ENCODE peak calls at places on chromosomes 1 and 21, in four cellular contexts. One of them, this sample, is unnamed.

GRCh38 chr1:227887697-227888403 is 59.9 kb downstream of the WNT9A start:
- DNase-seq in CD8-positive, alpha-beta T cell: no peak
- DNase-seq in naive thymus-derived CD4-positive, alpha-beta T cell: peak; percentile 29
- DNase-seq in heart right ventricle: peak; percentile 78
- DNase-seq in this sample: no peak

GRCh38 chr1:152904688-152905440 is 3.5 kb upstream of the IVL start:
- DNase-seq in CD8-positive, alpha-beta T cell: no peak
- DNase-seq in naive thymus-derived CD4-positive, alpha-beta T cell: no peak
- DNase-seq in heart right ventricle: no peak
- DNase-seq in this sample: no peak

GRCh38 chr1:34781071-34781843 is at the start of gene GJB3:
- DNase-seq in CD8-positive, alpha-beta T cell: no peak
- DNase-seq in naive thymus-derived CD4-positive, alpha-beta T cell: no peak
- DNase-seq in heart right ventricle: no peak
- DNase-seq in this sample: no peak

GRCh38 chr1:31663622-31664452 is 19.2 kb upstream of the PEF1 start:
- DNase-seq in CD8-positive, alpha-beta T cell: peak; percentile 41
- DNase-seq in naive thymus-derived CD4-positive, alpha-beta T cell: peak; percentile 50
- DNase-seq in heart right ventricle: peak; percentile 69
- DNase-seq in this sample: no peak

GRCh38 chr1:227895828-227896685 is 51.7 kb downstream of the WNT9A start:
- DNase-seq in CD8-positive, alpha-beta T cell: no peak
- DNase-seq in naive thymus-derived CD4-positive, alpha-beta T cell: no peak
- DNase-seq in heart right ventricle: no peak
- DNase-seq in this sample: no peak

GRCh38 chr1:162422662-162423375 is 10.9 kb upstream of the SH2D1B start:
- DNase-seq in CD8-positive, alpha-beta T cell: no peak
- DNase-seq in naive thymus-derived CD4-positive, alpha-beta T cell: no peak
- DNase-seq in heart right ventricle: no peak
- DNase-seq in this sample: no peak

GRCh38 chr1:228887956-228888355 is 152.7 kb downstream of the RHOU start:
- DNase-seq in CD8-positive, alpha-beta T cell: no peak
- DNase-seq in naive thymus-derived CD4-positive, alpha-beta T cell: no peak
- DNase-seq in heart right ventricle: no peak
- DNase-seq in this sample: no peak

GRCh38 chr1:178495158-178495557 is 1.6 kb downstream of the CLEC20A start:
- DNase-seq in CD8-positive, alpha-beta T cell: no peak
- DNase-seq in naive thymus-derived CD4-positive, alpha-beta T cell: no peak
- DNase-seq in heart right ventricle: no peak
- DNase-seq in this sample: no peak

GRCh38 chr1:118485757-118486156 is 300.7 kb upstream of the SPAG17 start:
- DNase-seq in CD8-positive, alpha-beta T cell: no peak
- DNase-seq in naive thymus-derived CD4-positive, alpha-beta T cell: no peak
- DNase-seq in heart right ventricle: no peak
- DNase-seq in this sample: no peak

GRCh38 chr1:32470991-32471694 is 6.3 kb downstream of the ZBTB8B start:
- DNase-seq in CD8-positive, alpha-beta T cell: no peak
- DNase-seq in naive thymus-derived CD4-positive, alpha-beta T cell: no peak
- DNase-seq in heart right ventricle: no peak
- DNase-seq in this sample: peak; percentile 12

GRCh38 chr1:39230261-39231190 is 26.0 kb downstream of the MACF1 start:
- DNase-seq in CD8-positive, alpha-beta T cell: no peak
- DNase-seq in naive thymus-derived CD4-positive, alpha-beta T cell: peak; percentile 18
- DNase-seq in heart right ventricle: no peak
- DNase-seq in this sample: no peak

GRCh38 chr1:913491-914252 is 10.1 kb upstream of the SAMD11 start:
- DNase-seq in CD8-positive, alpha-beta T cell: peak; percentile 8
- DNase-seq in naive thymus-derived CD4-positive, alpha-beta T cell: no peak
- DNase-seq in heart right ventricle: no peak
- DNase-seq in this sample: no peak

GRCh38 chr21:25931791-25932190 is 197.0 kb downstream of the GABPA start:
- DNase-seq in CD8-positive, alpha-beta T cell: no peak
- DNase-seq in naive thymus-derived CD4-positive, alpha-beta T cell: no peak
- DNase-seq in heart right ventricle: no peak
- DNase-seq in this sample: no peak

GRCh38 chr1:212315907-212316306 is 30.7 kb downstream of the PPP2R5A start:
- DNase-seq in CD8-positive, alpha-beta T cell: no peak
- DNase-seq in naive thymus-derived CD4-positive, alpha-beta T cell: no peak
- DNase-seq in heart right ventricle: no peak
- DNase-seq in this sample: no peak

GRCh38 chr1:89808429-89809117 is 12.3 kb upstream of the LRRC8D start:
- DNase-seq in CD8-positive, alpha-beta T cell: no peak
- DNase-seq in naive thymus-derived CD4-positive, alpha-beta T cell: no peak
- DNase-seq in heart right ventricle: no peak
- DNase-seq in this sample: no peak

GRCh38 chr1:235391879-235392278 is 24.7 kb downstream of the TBCE start:
- DNase-seq in CD8-positive, alpha-beta T cell: no peak
- DNase-seq in naive thymus-derived CD4-positive, alpha-beta T cell: no peak
- DNase-seq in heart right ventricle: no peak
- DNase-seq in this sample: no peak

GRCh38 chr1:15911927-15912326 is 64.0 kb downstream of the ZBTB17 start:
- DNase-seq in CD8-positive, alpha-beta T cell: no peak
- DNase-seq in naive thymus-derived CD4-positive, alpha-beta T cell: no peak
- DNase-seq in heart right ventricle: no peak
- DNase-seq in this sample: no peak

GRCh38 chr1:231808990-231809389 is 182.4 kb downstream of the DISC1 start:
- DNase-seq in CD8-positive, alpha-beta T cell: no peak
- DNase-seq in naive thymus-derived CD4-positive, alpha-beta T cell: no peak
- DNase-seq in heart right ventricle: no peak
- DNase-seq in this sample: no peak

GRCh38 chr1:222346955-222347354 is 200.9 kb downstream of the HHIPL2 start:
- DNase-seq in CD8-positive, alpha-beta T cell: no peak
- DNase-seq in naive thymus-derived CD4-positive, alpha-beta T cell: no peak
- DNase-seq in heart right ventricle: no peak
- DNase-seq in this sample: no peak

GRCh38 chr1:69475021-69475420 is 92.7 kb upstream of the LRRC7 start:
- DNase-seq in CD8-positive, alpha-beta T cell: no peak
- DNase-seq in naive thymus-derived CD4-positive, alpha-beta T cell: no peak
- DNase-seq in heart right ventricle: no peak
- DNase-seq in this sample: no peak

GRCh38 chr1:169509354-169509753 is 23.6 kb upstream of the SLC19A2 start:
- DNase-seq in CD8-positive, alpha-beta T cell: no peak
- DNase-seq in naive thymus-derived CD4-positive, alpha-beta T cell: no peak
- DNase-seq in heart right ventricle: no peak
- DNase-seq in this sample: no peak

GRCh38 chr1:152917794-152918193 is 9.4 kb downstream of the IVL start:
- DNase-seq in CD8-positive, alpha-beta T cell: no peak
- DNase-seq in naive thymus-derived CD4-positive, alpha-beta T cell: no peak
- DNase-seq in heart right ventricle: no peak
- DNase-seq in this sample: peak; percentile 16

GRCh38 chr1:155196893-155197638 is 10.6 kb downstream of the THBS3 start:
- DNase-seq in CD8-positive, alpha-beta T cell: no peak
- DNase-seq in naive thymus-derived CD4-positive, alpha-beta T cell: no peak
- DNase-seq in heart right ventricle: no peak
- DNase-seq in this sample: no peak
- H3K4me3 ChIP-seq in CD8-positive, alpha-beta T cell: no peak overlapping the region
- H3K4me3 ChIP-seq in naive thymus-derived CD4-positive, alpha-beta T cell: no peak overlapping the region
- H3K4me3 ChIP-seq in heart right ventricle: no peak overlapping the region
- H3K4me3 ChIP-seq in this sample: no peak overlapping the region

GRCh38 chr1:25197235-25197930 is 34.9 kb downstream of the SYF2 start:
- DNase-seq in CD8-positive, alpha-beta T cell: no peak
- DNase-seq in naive thymus-derived CD4-positive, alpha-beta T cell: no peak
- DNase-seq in heart right ventricle: no peak
- DNase-seq in this sample: no peak

GRCh38 chr1:25198731-25199231 is 33.5 kb downstream of the SYF2 start:
- DNase-seq in CD8-positive, alpha-beta T cell: peak; percentile 39
- DNase-seq in naive thymus-derived CD4-positive, alpha-beta T cell: peak; percentile 7
- DNase-seq in heart right ventricle: peak; percentile 44
- DNase-seq in this sample: peak; percentile 52

GRCh38 chr1:25196830-25197229 is 35.5 kb downstream of the SYF2 start:
- DNase-seq in CD8-positive, alpha-beta T cell: no peak
- DNase-seq in naive thymus-derived CD4-positive, alpha-beta T cell: no peak
- DNase-seq in heart right ventricle: no peak
- DNase-seq in this sample: no peak

GRCh38 chr1:25199876-25200620 is 32.3 kb downstream of the SYF2 start:
- DNase-seq in CD8-positive, alpha-beta T cell: no peak
- DNase-seq in naive thymus-derived CD4-positive, alpha-beta T cell: no peak
- DNase-seq in heart right ventricle: no peak
- DNase-seq in this sample: no peak

GRCh38 chr1:25197982-25198681 is 34.2 kb downstream of the SYF2 start:
- DNase-seq in CD8-positive, alpha-beta T cell: peak; percentile 40
- DNase-seq in naive thymus-derived CD4-positive, alpha-beta T cell: peak; percentile 30
- DNase-seq in heart right ventricle: no peak
- DNase-seq in this sample: peak; percentile 20
- H3K4me3 ChIP-seq in CD8-positive, alpha-beta T cell: no peak overlapping the region
- H3K4me3 ChIP-seq in naive thymus-derived CD4-positive, alpha-beta T cell: no peak overlapping the region
- H3K4me3 ChIP-seq in heart right ventricle: no peak overlapping the region
- H3K4me3 ChIP-seq in this sample: peak overlapping the region; percentile 23

GRCh38 chr21:42001781-42002180 is 8.4 kb downstream of the ZBTB21 start:
- DNase-seq in CD8-positive, alpha-beta T cell: no peak
- DNase-seq in naive thymus-derived CD4-positive, alpha-beta T cell: no peak
- DNase-seq in heart right ventricle: no peak
- DNase-seq in this sample: no peak

GRCh38 chr21:42004406-42005199 is 5.6 kb downstream of the ZBTB21 start:
- DNase-seq in CD8-positive, alpha-beta T cell: no peak
- DNase-seq in naive thymus-derived CD4-positive, alpha-beta T cell: no peak
- DNase-seq in heart right ventricle: no peak
- DNase-seq in this sample: no peak

GRCh38 chr21:42000908-42001307 is 9.3 kb downstream of the ZBTB21 start:
- DNase-seq in CD8-positive, alpha-beta T cell: no peak
- DNase-seq in naive thymus-derived CD4-positive, alpha-beta T cell: no peak
- DNase-seq in heart right ventricle: no peak
- DNase-seq in this sample: no peak

GRCh38 chr21:42002421-42002958 is 7.7 kb downstream of the ZBTB21 start:
- DNase-seq in CD8-positive, alpha-beta T cell: peak; percentile 38
- DNase-seq in naive thymus-derived CD4-positive, alpha-beta T cell: no peak
- DNase-seq in heart right ventricle: no peak
- DNase-seq in this sample: no peak

DNA sequence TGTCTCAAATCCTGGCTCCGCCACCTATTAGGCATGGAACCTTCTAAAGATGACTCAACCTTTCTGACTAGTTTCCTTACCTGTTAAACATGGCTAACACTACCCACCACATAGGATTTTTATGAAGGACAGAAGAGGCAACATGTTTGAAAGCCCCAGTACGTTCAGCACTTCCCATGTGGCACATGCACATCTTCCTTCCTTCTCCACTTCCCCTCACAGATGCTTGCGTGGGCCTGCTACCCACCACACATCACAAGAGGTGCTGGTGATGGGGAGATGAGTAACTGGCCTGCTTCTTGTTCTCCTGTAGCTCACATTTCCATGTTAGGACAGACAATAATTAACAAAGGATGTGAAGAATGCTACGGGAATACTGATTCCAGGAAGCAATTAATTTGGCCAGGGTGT is 7.1 kb downstream of the ZBTB21 start:
- DNase-seq in CD8-positive, alpha-beta T cell: no peak
- DNase-seq in naive thymus-derived CD4-positive, alpha-beta T cell: no peak
- DNase-seq in heart right ventricle: no peak
- DNase-seq in this sample: no peak
- H3K4me3 ChIP-seq in CD8-positive, alpha-beta T cell: no peak overlapping the region
- H3K4me3 ChIP-seq in naive thymus-derived CD4-positive, alpha-beta T cell: no peak overlapping the region
- H3K4me3 ChIP-seq in heart right ventricle: no peak overlapping the region
- H3K4me3 ChIP-seq in this sample: no peak overlapping the region

GRCh38 chr21:42107881-42108553 is 36.9 kb downstream of the UMODL1 start:
- DNase-seq in CD8-positive, alpha-beta T cell: peak; percentile 65
- DNase-seq in naive thymus-derived CD4-positive, alpha-beta T cell: peak; percentile 75
- DNase-seq in heart right ventricle: peak; percentile 66
- DNase-seq in this sample: peak; percentile 81
- H3K4me3 ChIP-seq in CD8-positive, alpha-beta T cell: peak overlapping the region; percentile 28
- H3K4me3 ChIP-seq in naive thymus-derived CD4-positive, alpha-beta T cell: peak overlapping the region; percentile 11
- H3K4me3 ChIP-seq in heart right ventricle: no peak overlapping the region
- H3K4me3 ChIP-seq in this sample: peak overlapping the region; percentile 51

DNA sequence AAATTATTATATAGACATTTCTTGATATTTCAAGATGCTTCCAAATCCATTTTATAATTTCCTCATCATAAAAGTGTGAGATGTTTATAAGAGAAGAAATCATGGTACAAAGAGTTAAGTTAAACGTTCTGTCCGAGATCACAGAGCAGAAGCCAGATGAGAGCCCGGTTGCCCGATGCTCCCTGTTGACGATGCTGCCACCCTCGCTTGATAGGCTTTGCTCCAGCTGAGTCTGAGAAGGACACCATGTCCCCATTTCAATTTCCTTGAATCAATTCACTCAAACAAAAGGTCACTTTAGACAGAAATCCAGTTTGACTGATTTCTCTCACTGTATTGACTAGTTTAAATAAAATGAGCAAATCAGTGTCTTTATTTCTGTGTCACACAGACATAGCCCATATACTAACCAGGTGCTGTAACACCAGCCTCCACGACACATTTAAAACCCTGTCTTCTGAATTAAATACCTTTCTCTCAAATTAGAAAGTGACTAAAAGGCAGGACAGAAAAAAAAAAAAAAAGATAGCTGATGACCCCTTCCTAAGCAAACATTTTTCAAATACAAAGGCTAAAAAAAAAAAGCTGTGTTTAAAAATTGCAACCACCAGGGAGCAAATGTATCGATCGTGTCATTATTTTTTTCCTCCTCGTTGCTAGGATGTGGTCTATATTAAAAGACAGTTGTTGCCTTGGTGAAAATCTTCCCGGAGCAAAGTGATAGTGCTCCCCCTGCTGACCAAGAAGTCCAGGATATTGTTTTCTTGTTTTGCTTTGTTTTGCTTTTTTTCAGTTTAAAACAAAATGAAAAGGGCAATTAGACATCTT is 35.2 kb downstream of the DNASE2B start:
- DNase-seq in CD8-positive, alpha-beta T cell: peak; percentile 58
- DNase-seq in naive thymus-derived CD4-positive, alpha-beta T cell: peak; percentile 80
- DNase-seq in heart right ventricle: no peak
- DNase-seq in this sample: peak; percentile 86
- H3K4me3 ChIP-seq in CD8-positive, alpha-beta T cell: peak overlapping the region; percentile 46
- H3K4me3 ChIP-seq in naive thymus-derived CD4-positive, alpha-beta T cell: peak overlapping the region; percentile 34
- H3K4me3 ChIP-seq in heart right ventricle: peak overlapping the region; percentile 32
- H3K4me3 ChIP-seq in this sample: peak overlapping the region; percentile 27